ENCODE peak calls at places on chromosomes 1 and 21, in nine cellular contexts. P, W, R, L, Y, T, N, J and U are unnamed samples.

GRCh38 chr1:180156631-180157091 is 2.0 kb downstream of the QSOX1 start:
- DNase-seq in P (no peak), W (peak), R (no peak), L (no peak), Y (peak), T (peak), N (no peak), J (no peak), U (peak)

GRCh38 chr1:112693821-112694220 is 13.1 kb downstream of the RHOC start:
- DNase-seq in P (no peak), W (no peak), R (no peak), L (no peak), Y (no peak), T (no peak), N (no peak), J (no peak), U (no peak)

GRCh38 chr1:83999316-83999819 is 436 bp upstream of the TTLL7 start:
- DNase-seq in P (no peak), W (no peak), R (no peak), L (peak), Y (peak), T (peak), N (peak), J (no peak), U (peak)

GRCh38 chr1:221527886-221528634 is 213.8 kb downstream of the DUSP10 start:
- DNase-seq in P (no peak), W (no peak), R (no peak), L (no peak), Y (no peak), T (no peak), N (no peak), J (no peak), U (no peak)

GRCh38 chr1:32892368-32893197 is 6.3 kb downstream of the HPCA start:
- DNase-seq in P (peak), W (no peak), R (peak), L (peak), Y (no peak), T (no peak), N (no peak), J (no peak), U (no peak)

GRCh38 chr1:228180271-228180987 is 14.8 kb downstream of the IBA57 start:
- DNase-seq in P (no peak), W (no peak), R (no peak), L (peak), Y (no peak), T (no peak), N (no peak), J (no peak), U (no peak)

GRCh38 chr1:91842056-91842455 is 43.9 kb downstream of the TGFBR3 start:
- DNase-seq in P (no peak), W (no peak), R (no peak), L (no peak), Y (no peak), T (no peak), N (no peak), J (no peak), U (no peak)

GRCh38 chr1:160997323-160998038 is 23.5 kb downstream of the F11R start:
- DNase-seq in P (peak), W (no peak), R (peak), L (peak), Y (peak), T (peak), N (peak), J (peak), U (peak)

GRCh38 chr1:47424336-47424982 is 8.4 kb downstream of the FOXE3 start:
- DNase-seq in P (no peak), W (no peak), R (no peak), L (peak), Y (peak), T (peak), N (no peak), J (no peak), U (peak)

GRCh38 chr1:233993651-233994050 is 89.2 kb downstream of the SLC35F3 start:
- DNase-seq in P (no peak), W (no peak), R (no peak), L (peak), Y (peak), T (no peak), N (no peak), J (no peak), U (no peak)

GRCh38 chr1:43453442-43454269 is at the start of gene HYI:
- DNase-seq in P (peak), W (peak), R (peak), L (peak), Y (peak), T (peak), N (peak), J (peak), U (peak)

GRCh38 chr1:56255516-56256181 is 323.7 kb downstream of the PLPP3 start:
- DNase-seq in P (peak), W (peak), R (peak), L (no peak), Y (peak), T (no peak), N (peak), J (no peak), U (peak)

GRCh38 chr1:186626969-186627368 is 53.3 kb downstream of the PTGS2 start:
- DNase-seq in P (no peak), W (no peak), R (no peak), L (no peak), Y (no peak), T (no peak), N (no peak), J (no peak), U (no peak)

GRCh38 chr1:87115317-87115885 is 201.0 kb downstream of the HS2ST1 start:
- DNase-seq in P (no peak), W (no peak), R (no peak), L (no peak), Y (peak), T (peak), N (peak), J (no peak), U (peak)

GRCh38 chr1:168731244-168731643 is 2.2 kb upstream of the DPT start:
- DNase-seq in P (no peak), W (no peak), R (no peak), L (no peak), Y (no peak), T (no peak), N (no peak), J (no peak), U (no peak)

GRCh38 chr1:63319069-63320023 is 3.0 kb upstream of the FOXD3 start:
- DNase-seq in P (no peak), W (no peak), R (no peak), L (no peak), Y (no peak), T (no peak), N (no peak), J (no peak), U (no peak)

GRCh38 chr1:172069535-172069934 is 228.2 kb downstream of the DNM3 start:
- DNase-seq in P (no peak), W (no peak), R (no peak), L (no peak), Y (peak), T (no peak), N (no peak), J (no peak), U (no peak)

GRCh38 chr1:89719502-89720306 is 86.8 kb downstream of the LRRC8C start:
- DNase-seq in P (no peak), W (no peak), R (no peak), L (no peak), Y (no peak), T (no peak), N (no peak), J (no peak), U (peak)

GRCh38 chr1:61005572-61006386 is 76.6 kb upstream of the NFIA start:
- DNase-seq in P (no peak), W (no peak), R (no peak), L (no peak), Y (no peak), T (no peak), N (no peak), J (no peak), U (no peak)

GRCh38 chr1:45884700-45885099 is 81.3 kb downstream of the MAST2 start:
- DNase-seq in P (no peak), W (no peak), R (no peak), L (peak), Y (peak), T (no peak), N (no peak), J (no peak), U (no peak)

GRCh38 chr1:2322065-2322571 is 69.2 kb downstream of the MORN1 start:
- DNase-seq in P (no peak), W (no peak), R (peak), L (no peak), Y (peak), T (peak), N (no peak), J (no peak), U (peak)

GRCh38 chr21:31161157-31161556 is 122.9 kb upstream of the KRTAP19-8 start:
- DNase-seq in P (no peak), W (no peak), R (no peak), L (no peak), Y (peak), T (no peak), N (no peak), J (no peak), U (peak)

DNA sequence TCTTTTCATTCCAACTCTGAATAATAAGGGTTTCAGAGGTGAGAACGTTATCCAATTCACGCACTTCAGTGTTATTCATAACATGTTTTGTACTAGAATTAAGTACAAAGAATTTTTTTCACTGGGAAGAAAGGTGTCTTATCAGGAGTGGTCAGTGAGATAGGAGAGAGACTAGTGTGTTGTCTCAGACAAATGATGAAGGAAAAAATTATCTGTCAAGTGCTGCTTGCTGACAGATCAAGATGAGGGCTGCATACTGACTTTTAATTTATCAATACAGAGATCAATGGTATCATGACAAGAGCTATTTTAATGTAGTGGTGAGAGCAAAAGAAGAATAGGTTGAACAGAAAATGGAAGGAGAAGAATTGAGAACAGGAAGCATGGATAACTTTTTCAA is 402.4 kb downstream of the KCNT2 start:
- DNase-seq in P (no peak), W (no peak), R (no peak), L (no peak), Y (no peak), T (no peak), N (no peak), J (no peak), U (no peak)
- H3K4me3 ChIP-seq in P (no peak), W (no peak), R (no peak), L (no peak), Y (no peak), T (no peak), N (no peak), J (no peak), U (no peak)

DNA sequence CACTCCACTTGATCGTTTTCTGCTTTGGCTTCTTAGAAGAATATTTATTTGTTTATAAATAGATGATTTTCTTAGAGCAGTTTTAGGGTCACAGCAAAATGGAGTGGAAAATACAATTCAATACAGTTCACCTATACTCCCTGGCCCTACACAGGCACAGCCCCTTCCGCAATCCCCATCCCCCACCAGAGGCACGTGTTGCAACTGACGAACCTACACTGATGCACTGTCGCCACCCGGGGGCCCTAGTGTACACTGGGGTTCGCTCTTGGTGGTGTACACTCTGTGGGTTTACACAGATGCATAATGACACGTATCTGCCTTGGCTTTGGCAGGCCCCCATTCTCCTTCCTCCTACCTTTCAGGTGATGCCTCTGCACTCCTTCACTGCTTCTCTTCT is 8.0 kb downstream of the ECHDC2 start:
- DNase-seq in P (no peak), W (no peak), R (no peak), L (no peak), Y (no peak), T (no peak), N (no peak), J (peak), U (no peak)
- TF ChIP-seq CTCF in P (no peak), W (no peak), R (no peak), L (no peak), Y (peak), T (no peak), N (no peak), J (peak), U (no peak)

GRCh38 chr21:45598109-45598508 is 45.4 kb upstream of the PCBP3 start:
- DNase-seq in P (no peak), W (no peak), R (peak), L (no peak), Y (no peak), T (no peak), N (no peak), J (peak), U (no peak)

GRCh38 chr21:45596704-45597318 is 46.7 kb upstream of the PCBP3 start:
- DNase-seq in P (peak), W (no peak), R (peak), L (peak), Y (peak), T (peak), N (no peak), J (peak), U (peak)

GRCh38 chr21:45594721-45595489 is 48.6 kb upstream of the PCBP3 start:
- DNase-seq in P (no peak), W (no peak), R (peak), L (no peak), Y (no peak), T (no peak), N (no peak), J (peak), U (no peak)

GRCh38 chr21:45593162-45594022 is 50.1 kb upstream of the PCBP3 start:
- DNase-seq in P (no peak), W (no peak), R (peak), L (no peak), Y (no peak), T (no peak), N (no peak), J (peak), U (no peak)

DNA sequence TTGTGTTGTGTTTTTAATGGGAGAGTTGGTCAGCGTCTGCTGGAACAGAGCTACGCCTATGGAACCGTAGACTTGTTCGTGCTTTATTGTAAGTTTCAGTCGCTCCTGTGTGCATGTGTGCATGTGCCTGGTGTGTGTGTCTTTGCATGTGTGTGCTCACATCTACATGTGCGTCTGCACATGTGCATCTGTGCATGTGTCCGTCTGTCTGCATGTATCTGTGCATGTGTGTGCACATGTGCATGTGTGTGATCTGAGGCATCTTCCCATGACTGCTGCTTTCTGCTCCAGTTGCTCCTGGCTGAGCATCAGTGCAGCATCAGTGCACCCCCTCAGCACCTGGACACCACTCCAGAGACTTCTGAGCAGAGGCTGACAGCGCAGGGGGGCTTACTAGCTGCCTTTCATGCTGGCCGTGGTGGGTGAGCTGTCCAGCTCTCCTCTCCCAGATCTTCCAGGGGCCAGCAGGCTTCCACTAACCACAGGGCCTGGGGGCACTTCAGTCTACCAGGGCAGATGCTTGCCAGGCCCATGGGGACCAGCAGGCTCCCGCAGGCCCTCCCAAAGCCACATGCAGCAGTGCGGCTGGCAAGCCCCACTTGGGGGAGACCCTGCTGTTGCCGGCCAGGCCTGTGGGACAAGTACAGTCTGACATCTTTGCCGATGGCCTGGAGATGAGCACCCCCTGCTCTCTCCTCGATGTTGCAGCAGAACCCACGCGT is 47.8 kb upstream of the PCBP3 start:
- DNase-seq in P (no peak), W (no peak), R (peak), L (no peak), Y (no peak), T (no peak), N (no peak), J (peak), U (no peak)
- H3K4me3 ChIP-seq in P (no peak), W (no peak), R (no peak), L (no peak), Y (no peak), T (no peak), N (no peak), J (no peak), U (no peak)

GRCh38 chr1:156467385-156467784 is 33.2 kb downstream of the MEF2D start:
- DNase-seq in P (no peak), W (no peak), R (peak), L (no peak), Y (no peak), T (no peak), N (no peak), J (no peak), U (no peak)

GRCh38 chr1:156463874-156464273 is 36.7 kb downstream of the MEF2D start:
- DNase-seq in P (no peak), W (no peak), R (peak), L (no peak), Y (no peak), T (no peak), N (no peak), J (no peak), U (no peak)

GRCh38 chr1:156464825-156465452 is 35.6 kb downstream of the MEF2D start:
- DNase-seq in P (no peak), W (no peak), R (peak), L (no peak), Y (no peak), T (peak), N (no peak), J (no peak), U (peak)

GRCh38 chr1:156464335-156464734 is 36.2 kb downstream of the MEF2D start:
- DNase-seq in P (no peak), W (no peak), R (peak), L (no peak), Y (peak), T (peak), N (no peak), J (no peak), U (no peak)

DNA sequence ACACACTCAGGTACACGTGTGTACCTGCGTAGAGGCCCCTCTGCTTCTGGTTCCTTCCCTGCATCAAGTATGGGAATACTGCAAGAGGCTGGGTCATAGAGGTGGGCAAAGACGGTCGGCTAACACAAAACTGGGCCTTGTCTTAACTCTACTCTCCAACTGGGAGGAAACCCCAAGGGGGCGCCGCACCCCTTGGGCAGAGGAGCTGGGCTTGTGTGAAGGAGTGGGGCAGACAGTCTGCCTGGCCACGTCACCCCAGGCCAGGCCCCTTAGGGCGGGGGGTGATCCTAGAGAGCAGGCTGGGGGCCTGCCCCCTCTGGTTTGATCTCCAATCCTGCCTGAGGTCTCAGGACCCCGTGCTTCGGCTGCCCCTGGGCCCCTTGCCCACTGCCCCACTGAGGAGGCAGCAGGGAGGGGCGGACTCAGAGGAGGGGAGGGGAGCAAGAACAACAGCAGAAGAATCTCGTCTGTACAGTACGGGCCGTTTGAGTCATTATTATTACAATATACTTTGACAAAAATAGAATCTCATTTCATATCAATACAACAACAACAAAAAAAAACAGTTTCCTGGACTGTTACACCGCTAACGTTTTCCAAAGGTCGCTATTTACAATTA is 34.7 kb downstream of the MEF2D start:
- DNase-seq in P (peak), W (no peak), R (peak), L (peak), Y (no peak), T (peak), N (no peak), J (no peak), U (peak)
- TF ChIP-seq CTCF in P (no peak), W (no peak), R (no peak), L (peak), Y (peak), T (peak), N (peak), J (peak), U (peak)

GRCh38 chr21:35336534-35336933 is 287.4 kb upstream of the RUNX1 start:
- DNase-seq in P (no peak), W (no peak), R (no peak), L (no peak), Y (no peak), T (no peak), N (no peak), J (no peak), U (no peak)
- H3K4me3 ChIP-seq in P (no peak), W (no peak), R (no peak), L (no peak), Y (no peak), T (no peak), N (no peak), J (no peak), U (no peak)

DNA sequence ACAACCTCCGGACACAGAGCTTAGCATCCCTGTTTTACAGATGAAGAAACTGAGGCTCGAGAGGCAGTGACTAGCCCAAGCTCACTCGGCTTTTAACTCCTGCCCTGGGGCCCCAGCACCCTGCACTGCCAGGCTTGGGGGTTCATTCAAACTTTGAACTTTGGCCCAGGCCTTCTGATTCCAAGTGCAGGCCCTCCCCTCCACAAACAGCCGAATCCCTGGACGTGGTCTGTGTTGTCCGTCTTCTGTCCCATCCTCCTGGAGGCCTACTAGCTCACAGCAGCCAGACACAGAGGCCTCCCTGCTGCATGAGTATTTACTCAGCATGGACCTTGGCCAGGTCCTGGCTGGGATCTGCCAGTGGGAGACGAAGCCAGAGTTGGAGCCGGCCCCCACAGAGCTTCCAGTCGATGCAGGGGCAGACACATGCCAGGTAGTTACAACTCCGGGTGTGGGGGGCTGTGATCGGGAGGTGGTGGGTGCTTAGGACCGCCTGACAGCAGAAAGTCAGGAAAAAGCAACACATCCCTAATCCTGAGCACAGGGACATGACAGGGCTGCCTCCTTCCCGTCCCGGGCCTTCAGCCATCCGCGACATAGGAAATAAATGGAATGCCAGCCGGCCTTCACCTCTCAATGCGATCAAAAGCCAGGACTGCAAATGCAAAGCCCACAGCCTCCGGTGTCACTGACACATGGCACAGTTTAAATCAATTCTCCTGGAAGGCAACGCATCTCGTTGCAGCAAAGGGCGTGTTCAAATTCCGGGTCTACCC is 7.4 kb downstream of the IFFO2 start:
- DNase-seq in P (no peak), W (no peak), R (no peak), L (peak), Y (peak), T (peak), N (no peak), J (peak), U (peak)
- TF ChIP-seq CTCF in P (peak), W (no peak), R (no peak), L (no peak), Y (no peak), T (peak), N (no peak), J (no peak), U (peak)